ENCODE peak calls at places on chromosomes 2 and 18, in four cellular contexts. O is A549, N is transverse colon, E is esophagus muscularis mucosa. Q is an unnamed sample.

GRCh38 chr2:41504532-41504931 is 543.3 kb upstream of the PKDCC start:
- DNase-seq in E (no peak), N (no peak), O (no peak), Q (no peak)

GRCh38 chr2:141508806-141509595 is 621.8 kb downstream of the LRP1B start:
- DNase-seq in N (no peak), O (no peak), E (no peak), Q (no peak)

GRCh38 chr2:136356111-136357033 is 238.4 kb upstream of the CXCR4 start:
- DNase-seq in O (no peak), N (no peak), E (no peak), Q (no peak)

GRCh38 chr2:212669761-212670160 is 131.2 kb upstream of the ERBB4 start:
- DNase-seq in N (no peak), O (no peak), E (no peak), Q (no peak)

GRCh38 chr2:118442949-118443348 is 354.7 kb downstream of the INSIG2 start:
- DNase-seq in E (no peak), N (no peak), O (no peak), Q (no peak)

GRCh38 chr2:171893196-171893823 is 734 bp downstream of the SLC25A12 start:
- DNase-seq in E (no peak), O (no peak), N (no peak), Q (no peak)

GRCh38 chr18:13137939-13138821 is 80.4 kb upstream of the LDLRAD4 start:
- DNase-seq in N (peak), E (no peak), O (peak), Q (no peak)

GRCh38 chr2:424306-425172 is 136.6 kb upstream of the ALKAL2 start:
- DNase-seq in O (no peak), N (no peak), E (peak), Q (peak)

GRCh38 chr18:40152859-40153258 is 1802.2 kb upstream of the PIK3C3 start:
- DNase-seq in O (no peak), N (no peak), E (no peak), Q (no peak)

GRCh38 chr2:26696352-26696816 is 3.9 kb downstream of the KCNK3 start:
- DNase-seq in E (no peak), O (peak), N (no peak), Q (no peak)

GRCh38 chr2:18456026-18456425 is 104.4 kb downstream of the RDH14 start:
- DNase-seq in O (no peak), E (no peak), N (no peak), Q (no peak)

GRCh38 chr18:68791801-68792200 is 6.1 kb upstream of the CCDC102B start:
- DNase-seq in O (no peak), N (no peak), E (no peak), Q (no peak)

DNA sequence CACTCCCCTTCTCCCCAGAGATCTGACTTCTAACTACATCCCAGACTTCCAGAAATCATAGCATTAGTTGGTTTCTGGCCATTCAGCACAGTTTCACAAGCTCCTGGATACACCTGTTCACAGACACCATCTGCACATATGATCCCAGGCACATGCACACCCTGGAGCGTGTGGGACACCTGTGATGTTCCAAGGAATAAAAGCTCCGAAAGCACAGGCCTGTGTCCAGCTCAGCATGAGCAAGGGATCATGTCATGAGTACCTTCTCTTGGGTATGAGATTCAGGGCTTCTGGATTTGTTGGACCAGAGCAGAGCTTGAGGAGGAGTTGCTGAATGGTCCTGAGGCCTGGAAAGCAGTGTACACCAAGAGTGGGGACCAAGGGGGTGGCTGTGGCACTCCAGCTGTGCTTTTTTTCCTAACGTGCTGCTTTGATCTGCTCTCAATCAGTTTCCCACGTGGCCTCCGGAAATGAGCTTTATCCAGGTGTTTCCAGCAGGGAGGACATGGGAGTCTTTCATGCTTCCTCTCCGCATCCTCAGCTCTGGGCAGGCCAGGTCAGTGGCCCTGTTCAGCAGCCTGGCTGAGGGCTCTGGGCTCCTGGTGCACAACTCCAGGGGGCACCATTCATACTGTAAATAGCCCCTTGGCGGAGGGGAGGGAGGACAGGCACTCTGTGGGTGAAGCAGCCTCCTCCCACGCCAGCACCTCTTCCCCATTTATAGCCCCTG is 1.8 kb downstream of the DYSF start:
- DNase-seq in E (peak), N (no peak), O (no peak), Q (peak)
- TF ChIP-seq CTCF in E (no peak), N (no peak), O (no peak), Q (no peak)

GRCh38 chr18:80034852-80035406 is 695 bp downstream of the RBFA start:
- DNase-seq in E (no peak), N (no peak), O (no peak), Q (no peak)

GRCh38 chr18:80033181-80034067 is 810 bp upstream of the RBFA start:
- DNase-seq in O (peak), E (no peak), N (no peak), Q (peak)

GRCh38 chr18:80035997-80036396 is 1.8 kb downstream of the RBFA start:
- DNase-seq in N (no peak), E (no peak), O (no peak), Q (no peak)

GRCh38 chr18:80037300-80037699 is 3.1 kb downstream of the RBFA start:
- DNase-seq in N (no peak), O (no peak), E (no peak), Q (no peak)

DNA sequence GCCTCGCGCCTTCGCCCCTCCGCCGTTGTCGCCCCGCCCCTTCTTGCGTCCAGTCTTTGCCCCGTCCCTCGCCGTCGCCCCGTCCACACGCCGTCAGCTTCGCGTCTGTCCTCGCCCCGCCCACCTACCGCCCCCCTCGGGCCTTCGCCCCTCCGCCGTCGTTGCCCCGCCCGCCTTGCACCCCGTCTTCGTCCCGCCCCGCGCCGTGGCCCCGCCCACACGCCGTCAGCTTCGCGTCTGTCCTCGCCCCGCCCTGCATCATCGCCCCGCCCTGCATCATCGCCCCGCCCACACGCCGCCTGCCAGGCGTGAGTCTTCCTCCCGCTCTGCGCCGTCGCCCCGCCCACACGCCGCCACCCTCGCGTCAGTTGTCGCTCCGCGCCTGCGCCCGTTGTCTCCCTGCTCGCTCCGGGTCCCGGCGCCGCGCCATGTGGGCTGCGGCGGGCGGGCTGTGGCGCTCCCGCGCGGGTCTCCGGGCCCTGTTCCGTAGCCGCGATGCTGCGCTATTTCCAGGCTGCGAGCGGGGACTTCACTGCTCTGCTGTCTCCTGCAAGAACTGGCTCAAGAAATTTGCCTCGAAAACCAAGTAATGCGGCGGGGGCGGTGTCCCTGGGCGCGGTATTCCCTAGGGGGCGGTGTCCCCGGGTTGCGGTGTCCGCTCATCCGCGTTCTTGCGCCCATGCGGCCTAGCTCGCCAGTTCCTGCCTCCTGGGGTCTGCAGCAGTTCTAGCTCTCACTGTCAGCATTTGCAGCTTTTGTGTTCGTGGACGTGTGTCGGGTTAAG is at the start of gene RBFA:
- DNase-seq in N (peak), O (peak), E (peak), Q (peak)
- TF ChIP-seq POLR2A in N (peak), O (peak), E (peak), Q (no peak)

GRCh38 chr2:47354817-47355653 is 47.9 kb upstream of the MSH2 start:
- DNase-seq in E (no peak), N (no peak), O (no peak), Q (no peak)

GRCh38 chr2:47360283-47360682 is 42.7 kb upstream of the MSH2 start:
- DNase-seq in N (peak), O (no peak), E (no peak), Q (no peak)

GRCh38 chr2:47360937-47361336 is 42.0 kb upstream of the MSH2 start:
- DNase-seq in N (peak), O (peak), E (no peak), Q (no peak)

GRCh38 chr2:47357475-47357874 is 45.5 kb upstream of the MSH2 start:
- DNase-seq in E (no peak), N (peak), O (no peak), Q (no peak)

GRCh38 chr2:47359375-47359868 is 43.5 kb upstream of the MSH2 start:
- DNase-seq in E (no peak), N (no peak), O (no peak), Q (no peak)
- H3K4me3 ChIP-seq in E (no peak), N (no peak), O (no peak), Q (no peak)

GRCh38 chr2:237315170-237315880 is 98.6 kb downstream of the COL6A3 start:
- DNase-seq in O (no peak), E (no peak), N (peak), Q (peak)
- TF ChIP-seq CTCF in O (no peak), E (peak), N (peak), Q (no peak)